ENCODE peak calls at places on chromosomes 4 and X, in six cellular contexts. T is PC-3, U is SK-N-SH, Q is GM23338, P is OCI-LY7, D is hepatocyte. W is an unnamed sample.
A peak's percentile ranks its signal among the peaks of the same experiment; 100 is the strongest.

GRCh38 chr4:148312996-148313490 is 129.2 kb downstream of the NR3C2 start:
- DNase-seq in Q (no peak), P (no peak), U (no peak), D (no peak), T (no peak), W (no peak)

GRCh38 chr4:23266401-23266800 is 573.7 kb downstream of the GBA3 start:
- DNase-seq in U (no peak), P (no peak), Q (peak; percentile 29), D (no peak), T (no peak), W (no peak)

GRCh38 chr4:148081745-148082144 is 349.9 kb downstream of the ARHGAP10 start:
- DNase-seq in T (no peak), U (no peak), D (no peak), P (no peak), Q (no peak), W (no peak)

GRCh38 chr4:163251204-163251603 is 81.2 kb downstream of the NPY1R start:
- DNase-seq in T (peak; percentile 32), U (peak; percentile 8), P (no peak), D (no peak), Q (peak; percentile 60), W (peak; percentile 13)

GRCh38 chrX:100687128-100687527 is 43.1 kb downstream of the SRPX2 start:
- DNase-seq in T (no peak), U (no peak), P (peak; percentile 26), D (no peak), Q (no peak), W (no peak)

GRCh38 chr4:54683616-54684346 is 26.0 kb downstream of the KIT start:
- DNase-seq in U (no peak), T (peak; percentile 84), Q (peak; percentile 56), P (peak; percentile 37), D (no peak), W (peak; percentile 37)

GRCh38 chr4:83582289-83582756 is 46.4 kb downstream of the GPAT3 start:
- DNase-seq in P (peak; percentile 58), U (no peak), D (peak; percentile 9), Q (no peak), T (peak; percentile 73), W (no peak)

GRCh38 chr4:155305619-155306018 is 71.1 kb downstream of the MAP9 start:
- DNase-seq in D (no peak), P (no peak), T (no peak), Q (no peak), U (no peak), W (no peak)

GRCh38 chr4:22091351-22091731 is 142.8 kb upstream of the KCNIP4 start:
- DNase-seq in P (no peak), D (no peak), Q (peak; percentile 66), U (no peak), T (peak; percentile 21), W (no peak)

GRCh38 chr4:2047031-2047660 is 12.0 kb upstream of the NAT8L start:
- DNase-seq in D (no peak), P (no peak), T (no peak), U (peak; percentile 51), Q (no peak), W (no peak)

GRCh38 chrX:41722816-41723215 is 1.2 kb upstream of the GPR82 start:
- DNase-seq in P (no peak), U (no peak), T (no peak), D (no peak), Q (no peak), W (no peak)

GRCh38 chrX:2689773-2690666 is 1.1 kb upstream of the CD99 start:
- DNase-seq in U (peak; percentile 39), T (no peak), Q (peak; percentile 58), P (no peak), D (peak; percentile 87), W (no peak)
- H3K9me2 ChIP-seq in U (no peaks in the 10 kb centered on the region), T (no peaks in the 10 kb centered on the region), Q (no peaks in the 10 kb centered on the region), P (no peaks in the 10 kb centered on the region), D (no peaks in the 10 kb centered on the region), W (no peaks in the 10 kb centered on the region)

GRCh38 chrX:106585478-106585877 is 26.3 kb upstream of the RADX start:
- DNase-seq in D (no peak), T (no peak), P (no peak), U (no peak), Q (no peak), W (no peak)

DNA sequence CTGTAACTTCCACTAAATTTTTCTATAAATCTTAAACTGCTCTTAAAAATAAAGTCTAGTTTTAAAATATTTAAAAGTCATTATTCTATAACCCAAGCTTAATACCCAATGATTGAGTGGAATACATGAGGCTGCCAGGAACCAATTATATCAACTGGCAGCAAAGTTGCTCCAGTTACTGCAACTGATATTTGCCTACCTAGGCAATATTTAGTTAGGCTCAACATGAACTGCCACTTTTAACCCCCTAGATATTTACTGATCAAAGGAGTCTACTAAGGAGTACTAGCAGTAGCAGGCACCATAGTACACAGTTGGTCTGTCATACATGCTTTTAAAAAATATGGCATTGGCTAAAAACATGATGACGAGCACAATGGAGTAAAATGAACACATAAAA is 29.9 kb upstream of the RADX start:
- DNase-seq in Q (no peak), P (no peak), D (no peak), T (no peak), U (no peak), W (no peak)
- TF ChIP-seq CTCF in Q (no peak), P (no peak), D (no peak), T (no peak), U (no peak), W (no peak)

DNA sequence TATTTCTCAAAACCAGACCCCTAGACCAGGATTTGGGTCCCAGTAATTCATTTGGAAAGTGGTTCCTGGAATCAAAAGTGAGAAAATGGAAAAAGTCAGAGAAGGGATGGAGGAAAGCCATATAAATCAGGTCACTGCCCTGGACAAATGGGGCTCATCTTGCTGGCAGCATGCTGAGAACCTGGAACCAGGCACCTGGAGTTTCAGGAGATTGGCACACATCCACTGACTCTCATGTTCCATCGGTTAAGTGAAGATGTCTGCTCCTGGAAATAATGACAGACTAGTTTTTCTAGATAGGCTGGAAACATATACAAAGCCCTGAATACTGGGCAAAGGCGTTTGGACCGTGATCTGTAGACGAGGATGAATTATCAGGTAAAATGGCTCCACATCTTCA is 163.6 kb upstream of the HS3ST1 start:
- DNase-seq in Q (no peak), D (no peak), P (no peak), U (no peak), T (no peak), W (no peak)
- H3K9me2 ChIP-seq in Q (peaks cover 14% of the 10 kb centered on the region), D (no peaks in the 10 kb centered on the region), P (no peaks in the 10 kb centered on the region), U (no peaks in the 10 kb centered on the region), T (no peaks in the 10 kb centered on the region), W (no peaks in the 10 kb centered on the region)

GRCh38 chr4:74387790-74388189 is 22.8 kb downstream of the EREG start:
- DNase-seq in D (no peak), P (no peak), U (no peak), T (no peak), Q (no peak), W (no peak)
- TF ChIP-seq CTCF in D (no peak), P (no peak), U (no peak), T (no peak), Q (no peak), W (no peak)

GRCh38 chrX:149497626-149498025 is 7.5 kb downstream of the IDS start:
- DNase-seq in Q (no peak), P (no peak), U (no peak), T (peak; percentile 73), D (no peak), W (no peak)

GRCh38 chrX:149495573-149496071 is 9.5 kb downstream of the IDS start:
- DNase-seq in P (no peak), D (peak; percentile 58), Q (no peak), U (no peak), T (peak; percentile 92), W (peak; percentile 59)

GRCh38 chrX:149498767-149499166 is 6.3 kb downstream of the IDS start:
- DNase-seq in U (no peak), P (no peak), Q (no peak), T (no peak), D (no peak), W (no peak)

GRCh38 chrX:149494844-149495565 is 10.1 kb downstream of the IDS start:
- DNase-seq in P (no peak), T (peak; percentile 58), U (no peak), Q (no peak), D (no peak), W (no peak)

GRCh38 chrX:149497054-149497453 is 8.1 kb downstream of the IDS start:
- DNase-seq in Q (no peak), D (no peak), T (no peak), P (no peak), U (no peak), W (no peak)
- H3K9me2 ChIP-seq in Q (no peaks in the 10 kb centered on the region), D (no peaks in the 10 kb centered on the region), T (no peaks in the 10 kb centered on the region), P (no peaks in the 10 kb centered on the region), U (no peaks in the 10 kb centered on the region), W (no peaks in the 10 kb centered on the region)

GRCh38 chr4:156971623-156972369 is at the start of gene PDGFC:
- DNase-seq in Q (peak; percentile 85), T (peak; percentile 68), U (peak; percentile 80), D (peak; percentile 91), P (no peak), W (no peak)
- TF ChIP-seq CTCF in Q (peak; percentile 66), T (peak; percentile 34), U (peak; percentile 52), D (peak; percentile 58), P (no peak), W (peak; percentile 38)

W was measured in HCT116.